ENCODE peak calls at places on chromosomes 1 and 21, in nine cellular contexts. S, H, G, T, F, B, D, U and Z are unnamed samples.

GRCh38 chr1:223177681-223178080 is 34.6 kb upstream of the TLR5 start:
- DNase-seq in S (no peak), H (peak; percentile 56), G (peak; percentile 45), T (no peak), F (no peak), B (peak; percentile 88), D (no peak), U (no peak), Z (peak; percentile 16)

GRCh38 chr1:56031011-56031410 is 548.4 kb downstream of the PLPP3 start:
- DNase-seq in S (no peak), H (no peak), G (no peak), T (no peak), F (no peak), B (no peak), D (no peak), U (no peak), Z (no peak)

GRCh38 chr1:55197106-55197505 is 18.1 kb downstream of the USP24 start:
- DNase-seq in S (no peak), H (no peak), G (no peak), T (peak; percentile 72), F (no peak), B (no peak), D (no peak), U (no peak), Z (no peak)

GRCh38 chr1:15836772-15837669 is 10.5 kb upstream of the SPEN start:
- DNase-seq in S (no peak), H (no peak), G (peak; percentile 34), T (no peak), F (no peak), B (peak; percentile 58), D (no peak), U (no peak), Z (peak; percentile 70)

GRCh38 chr1:77926561-77927357 is 38.3 kb downstream of the NEXN start:
- DNase-seq in S (no peak), H (no peak), G (no peak), T (no peak), F (no peak), B (no peak), D (no peak), U (no peak), Z (no peak)

GRCh38 chr1:226223786-226224244 is 351 bp downstream of the MIXL1 start:
- DNase-seq in S (no peak), H (no peak), G (peak; percentile 50), T (no peak), F (no peak), B (no peak), D (no peak), U (no peak), Z (peak; percentile 60)

GRCh38 chr1:167538657-167539056 is 14.9 kb downstream of the CREG1 start:
- DNase-seq in S (no peak), H (no peak), G (no peak), T (no peak), F (no peak), B (no peak), D (no peak), U (no peak), Z (no peak)

GRCh38 chr1:88272216-88272615 is 411.9 kb upstream of the PKN2 start:
- DNase-seq in S (no peak), H (no peak), G (no peak), T (no peak), F (no peak), B (no peak), D (no peak), U (no peak), Z (no peak)

GRCh38 chr21:15061284-15061683 is 3.5 kb downstream of the NRIP1 start:
- DNase-seq in S (no peak), H (no peak), G (no peak), T (no peak), F (no peak), B (no peak), D (no peak), U (no peak), Z (no peak)

GRCh38 chr1:24294757-24295371 is 24.3 kb upstream of the GRHL3 start:
- DNase-seq in S (no peak), H (no peak), G (peak; percentile 40), T (no peak), F (peak; percentile 76), B (peak; percentile 36), D (no peak), U (no peak), Z (peak; percentile 61)

GRCh38 chr1:29650041-29650400 is 413.7 kb downstream of the PTPRU start:
- DNase-seq in S (no peak), H (no peak), G (no peak), T (no peak), F (no peak), B (peak; percentile 14), D (no peak), U (no peak), Z (no peak)

GRCh38 chr21:20527691-20528090 is 470.5 kb upstream of the NCAM2 start:
- DNase-seq in S (no peak), H (no peak), G (no peak), T (no peak), F (no peak), B (no peak), D (no peak), U (no peak), Z (no peak)

GRCh38 chr1:22861764-22862440 is 110.8 kb downstream of the LACTBL1 start:
- DNase-seq in S (no peak), H (no peak), G (no peak), T (peak; percentile 76), F (no peak), B (no peak), D (no peak), U (peak; percentile 33), Z (peak; percentile 22)

GRCh38 chr1:23424171-23424959 is at the start of gene TCEA3:
- DNase-seq in S (no peak), H (peak; percentile 36), G (peak; percentile 75), T (no peak), F (peak; percentile 64), B (peak; percentile 64), D (no peak), U (no peak), Z (peak; percentile 76)

GRCh38 chr1:10958614-10959013 is 53.8 kb upstream of the TARDBP start:
- DNase-seq in S (no peak), H (no peak), G (no peak), T (no peak), F (no peak), B (no peak), D (no peak), U (no peak), Z (no peak)

GRCh38 chr1:2204384-2205190 is 10.0 kb upstream of the FAAP20 start:
- DNase-seq in S (peak; percentile 75), H (peak; percentile 57), G (peak; percentile 64), T (peak; percentile 100), F (no peak), B (peak; percentile 82), D (peak; percentile 97), U (no peak), Z (peak; percentile 57)
- TF ChIP-seq POLR2AphosphoS5 in S (no peak), H (no peak), G (no peak), T (peak; percentile 41), F (peak; percentile 17), B (peak; percentile 61), D (peak; percentile 51), U (no peak), Z (peak; percentile 30)

GRCh38 chr1:42776499-42776898 is 8.3 kb upstream of the TMEM269 start:
- DNase-seq in S (no peak), H (no peak), G (no peak), T (no peak), F (no peak), B (no peak), D (no peak), U (no peak), Z (no peak)
- H3K36me3 ChIP-seq in S (peaks cover 4% of the 10 kb centered on the region), H (peaks cover 20% of the 10 kb centered on the region), G (peaks cover 84% of the 10 kb centered on the region), T (peaks cover 84% of the 10 kb centered on the region), F (peaks cover 7% of the 10 kb centered on the region), B (peaks cover 41% of the 10 kb centered on the region), D (peaks cover 27% of the 10 kb centered on the region), U (peaks cover 13% of the 10 kb centered on the region), Z (no peaks in the 10 kb centered on the region)

DNA sequence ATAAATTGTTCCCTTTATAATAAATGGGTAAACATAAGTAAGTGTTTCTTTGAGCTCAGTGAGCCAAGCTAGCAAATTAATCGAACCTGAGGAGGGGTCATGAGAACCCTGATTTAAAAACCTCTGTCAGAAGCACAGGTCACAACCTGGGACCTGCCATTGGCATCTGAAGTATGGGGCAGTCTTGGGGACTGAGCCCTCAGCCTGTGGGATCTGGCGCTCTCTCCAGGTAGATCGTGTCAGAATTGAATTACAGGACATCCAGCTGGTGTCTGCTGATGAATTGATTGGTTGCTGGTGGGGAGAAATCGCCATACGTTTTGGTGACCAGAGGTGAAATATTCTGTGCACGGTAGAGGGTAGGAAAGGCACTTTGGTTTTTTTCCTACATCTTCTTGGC is 17.5 kb downstream of the UCK2 start:
- DNase-seq in S (no peak), H (no peak), G (no peak), T (no peak), F (no peak), B (no peak), D (no peak), U (no peak), Z (no peak)
- TF ChIP-seq POLR2A in S (no peak), H (no peak), G (no peak), T (no peak), F (no peak), B (no peak), D (no peak), U (no peak), Z (no peak)

GRCh38 chr1:172978595-172978994 is 72.1 kb downstream of the TNFSF18 start:
- DNase-seq in S (no peak), H (no peak), G (no peak), T (no peak), F (no peak), B (no peak), D (no peak), U (no peak), Z (no peak)

GRCh38 chr1:172979828-172980227 is 70.9 kb downstream of the TNFSF18 start:
- DNase-seq in S (no peak), H (no peak), G (no peak), T (no peak), F (no peak), B (no peak), D (no peak), U (no peak), Z (no peak)

GRCh38 chr1:172980456-172980855 is 70.3 kb downstream of the TNFSF18 start:
- DNase-seq in S (no peak), H (peak; percentile 2), G (no peak), T (no peak), F (no peak), B (no peak), D (no peak), U (no peak), Z (no peak)

GRCh38 chr1:172976222-172977041 is 74.3 kb downstream of the TNFSF18 start:
- DNase-seq in S (no peak), H (peak; percentile 87), G (peak; percentile 64), T (no peak), F (peak; percentile 63), B (no peak), D (no peak), U (no peak), Z (peak; percentile 56)

DNA sequence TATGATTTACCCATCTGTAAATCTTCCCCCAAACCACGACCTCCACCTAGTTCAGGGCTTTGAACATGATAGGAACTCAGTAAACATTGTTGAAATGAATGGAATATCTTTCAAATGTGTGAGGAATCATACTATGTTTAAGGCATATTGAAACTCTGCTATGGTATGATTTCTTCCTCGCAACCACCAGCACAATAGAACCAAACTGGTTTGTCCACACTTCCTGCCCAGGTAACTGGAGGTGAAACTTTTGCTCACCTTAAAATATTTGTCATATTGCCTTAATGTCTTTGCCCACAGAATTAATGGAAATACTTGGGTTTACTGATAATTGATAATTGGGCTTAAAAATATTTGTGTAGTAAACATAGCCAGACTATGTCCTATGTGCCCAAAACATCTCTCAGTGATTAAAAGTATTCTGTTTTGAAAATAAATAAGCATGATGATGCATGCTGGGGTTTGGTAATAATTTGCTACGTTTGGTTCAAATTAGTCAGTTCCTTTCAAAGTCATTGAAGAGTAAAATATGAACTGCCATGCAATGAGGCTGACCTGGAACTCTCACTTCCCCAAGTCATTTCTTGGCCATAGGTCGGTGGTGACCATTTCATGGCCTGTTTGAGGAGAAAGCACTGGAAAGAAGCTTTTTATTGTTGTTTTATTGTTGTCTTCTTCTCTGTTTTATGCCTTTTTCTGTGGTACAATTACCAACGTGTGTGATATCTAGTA is 73.3 kb downstream of the TNFSF18 start:
- DNase-seq in S (no peak), H (no peak), G (no peak), T (no peak), F (no peak), B (no peak), D (no peak), U (no peak), Z (no peak)
- TF ChIP-seq POLR2AphosphoS5 in S (no peak), H (no peak), G (no peak), T (no peak), F (no peak), B (no peak), D (no peak), U (no peak), Z (no peak)